ENCODE peak calls at places on chromosomes 5 and 9, in five cellular contexts. One of them, this sample, is unnamed.

GRCh38 chr9:133731876-133732321 is 6.3 kb downstream of the SARDH start:
- DNase-seq in stimulated activated CD4-positive, alpha-beta T cell treated with anti-CD3 and anti-CD28 coated beads, TNF-alpha, amount 100 ng/mL, for 4 hours: no peak
- DNase-seq in H7: peak
- DNase-seq in memory B cell: no peak
- DNase-seq in lower leg skin: no peak
- DNase-seq in this sample: no peak

GRCh38 chr5:146007270-146007669 is 70.9 kb downstream of the SH3RF2 start:
- DNase-seq in stimulated activated CD4-positive, alpha-beta T cell treated with anti-CD3 and anti-CD28 coated beads, TNF-alpha, amount 100 ng/mL, for 4 hours: no peak
- DNase-seq in H7: peak
- DNase-seq in memory B cell: no peak
- DNase-seq in lower leg skin: no peak
- DNase-seq in this sample: no peak

GRCh38 chr9:130467371-130467770 is 22.6 kb downstream of the ASS1 start:
- DNase-seq in stimulated activated CD4-positive, alpha-beta T cell treated with anti-CD3 and anti-CD28 coated beads, TNF-alpha, amount 100 ng/mL, for 4 hours: no peak
- DNase-seq in H7: no peak
- DNase-seq in memory B cell: no peak
- DNase-seq in lower leg skin: no peak
- DNase-seq in this sample: no peak

GRCh38 chr9:86274821-86275643 is 7.3 kb downstream of the ISCA1 start:
- DNase-seq in stimulated activated CD4-positive, alpha-beta T cell treated with anti-CD3 and anti-CD28 coated beads, TNF-alpha, amount 100 ng/mL, for 4 hours: no peak
- DNase-seq in H7: no peak
- DNase-seq in memory B cell: no peak
- DNase-seq in lower leg skin: no peak
- DNase-seq in this sample: no peak

GRCh38 chr5:60340965-60341471 is 358.9 kb downstream of the DEPDC1B start:
- DNase-seq in stimulated activated CD4-positive, alpha-beta T cell treated with anti-CD3 and anti-CD28 coated beads, TNF-alpha, amount 100 ng/mL, for 4 hours: no peak
- DNase-seq in H7: no peak
- DNase-seq in memory B cell: no peak
- DNase-seq in lower leg skin: no peak
- DNase-seq in this sample: no peak

GRCh38 chr5:37932450-37932849 is 92.6 kb upstream of the GDNF start:
- DNase-seq in stimulated activated CD4-positive, alpha-beta T cell treated with anti-CD3 and anti-CD28 coated beads, TNF-alpha, amount 100 ng/mL, for 4 hours: no peak
- DNase-seq in H7: no peak
- DNase-seq in memory B cell: no peak
- DNase-seq in lower leg skin: no peak
- DNase-seq in this sample: no peak

GRCh38 chr9:19640023-19640422 is 148.8 kb downstream of the SLC24A2 start:
- DNase-seq in stimulated activated CD4-positive, alpha-beta T cell treated with anti-CD3 and anti-CD28 coated beads, TNF-alpha, amount 100 ng/mL, for 4 hours: no peak
- DNase-seq in H7: no peak
- DNase-seq in memory B cell: no peak
- DNase-seq in lower leg skin: no peak
- DNase-seq in this sample: no peak

GRCh38 chr9:123615381-123615780 is 259.4 kb downstream of the CRB2 start:
- DNase-seq in stimulated activated CD4-positive, alpha-beta T cell treated with anti-CD3 and anti-CD28 coated beads, TNF-alpha, amount 100 ng/mL, for 4 hours: no peak
- DNase-seq in H7: no peak
- DNase-seq in memory B cell: no peak
- DNase-seq in lower leg skin: no peak
- DNase-seq in this sample: no peak

GRCh38 chr5:149141224-149141956 is at the start of gene ABLIM3:
- DNase-seq in stimulated activated CD4-positive, alpha-beta T cell treated with anti-CD3 and anti-CD28 coated beads, TNF-alpha, amount 100 ng/mL, for 4 hours: peak
- DNase-seq in H7: peak
- DNase-seq in memory B cell: peak
- DNase-seq in lower leg skin: peak
- DNase-seq in this sample: peak

GRCh38 chr9:68552700-68553099 is 12.0 kb upstream of the TMEM252 start:
- DNase-seq in stimulated activated CD4-positive, alpha-beta T cell treated with anti-CD3 and anti-CD28 coated beads, TNF-alpha, amount 100 ng/mL, for 4 hours: no peak
- DNase-seq in H7: no peak
- DNase-seq in memory B cell: no peak
- DNase-seq in lower leg skin: no peak
- DNase-seq in this sample: no peak

GRCh38 chr5:73135429-73136276 is 15.3 kb downstream of the TMEM171 start:
- DNase-seq in stimulated activated CD4-positive, alpha-beta T cell treated with anti-CD3 and anti-CD28 coated beads, TNF-alpha, amount 100 ng/mL, for 4 hours: no peak
- DNase-seq in H7: peak
- DNase-seq in memory B cell: no peak
- DNase-seq in lower leg skin: no peak
- DNase-seq in this sample: no peak

GRCh38 chr5:14948341-14948830 is 76.8 kb upstream of the ANKH start:
- DNase-seq in stimulated activated CD4-positive, alpha-beta T cell treated with anti-CD3 and anti-CD28 coated beads, TNF-alpha, amount 100 ng/mL, for 4 hours: no peak
- DNase-seq in H7: no peak
- DNase-seq in memory B cell: no peak
- DNase-seq in lower leg skin: no peak
- DNase-seq in this sample: no peak

GRCh38 chr5:143314664-143315063 is 88.8 kb downstream of the NR3C1 start:
- DNase-seq in stimulated activated CD4-positive, alpha-beta T cell treated with anti-CD3 and anti-CD28 coated beads, TNF-alpha, amount 100 ng/mL, for 4 hours: no peak
- DNase-seq in H7: no peak
- DNase-seq in memory B cell: no peak
- DNase-seq in lower leg skin: no peak
- DNase-seq in this sample: no peak

GRCh38 chr5:72288923-72289322 is 31.1 kb downstream of the MRPS27 start:
- DNase-seq in stimulated activated CD4-positive, alpha-beta T cell treated with anti-CD3 and anti-CD28 coated beads, TNF-alpha, amount 100 ng/mL, for 4 hours: no peak
- DNase-seq in H7: no peak
- DNase-seq in memory B cell: no peak
- DNase-seq in lower leg skin: no peak
- DNase-seq in this sample: no peak

GRCh38 chr5:61159841-61160240 is 2.4 kb downstream of the SMIM15 start:
- DNase-seq in stimulated activated CD4-positive, alpha-beta T cell treated with anti-CD3 and anti-CD28 coated beads, TNF-alpha, amount 100 ng/mL, for 4 hours: no peak
- DNase-seq in H7: no peak
- DNase-seq in memory B cell: no peak
- DNase-seq in lower leg skin: no peak
- DNase-seq in this sample: no peak

GRCh38 chr9:107243757-107244156 is 39.3 kb upstream of the RAD23B start:
- DNase-seq in stimulated activated CD4-positive, alpha-beta T cell treated with anti-CD3 and anti-CD28 coated beads, TNF-alpha, amount 100 ng/mL, for 4 hours: peak
- DNase-seq in H7: no peak
- DNase-seq in memory B cell: no peak
- DNase-seq in lower leg skin: peak
- DNase-seq in this sample: no peak

GRCh38 chr5:69308046-69308553 is 24.5 kb downstream of the CCDC125 start:
- DNase-seq in stimulated activated CD4-positive, alpha-beta T cell treated with anti-CD3 and anti-CD28 coated beads, TNF-alpha, amount 100 ng/mL, for 4 hours: no peak
- DNase-seq in H7: no peak
- DNase-seq in memory B cell: no peak
- DNase-seq in lower leg skin: no peak
- DNase-seq in this sample: no peak

GRCh38 chr5:31851290-31851689 is 212.4 kb downstream of the PDZD2 start:
- DNase-seq in stimulated activated CD4-positive, alpha-beta T cell treated with anti-CD3 and anti-CD28 coated beads, TNF-alpha, amount 100 ng/mL, for 4 hours: no peak
- DNase-seq in H7: no peak
- DNase-seq in memory B cell: no peak
- DNase-seq in lower leg skin: no peak
- DNase-seq in this sample: no peak

GRCh38 chr5:59276886-59277514 is 616.5 kb downstream of the PDE4D start:
- DNase-seq in stimulated activated CD4-positive, alpha-beta T cell treated with anti-CD3 and anti-CD28 coated beads, TNF-alpha, amount 100 ng/mL, for 4 hours: no peak
- DNase-seq in H7: no peak
- DNase-seq in memory B cell: no peak
- DNase-seq in lower leg skin: no peak
- DNase-seq in this sample: no peak

GRCh38 chr9:112921549-112921948 is 30.9 kb upstream of the SLC46A2 start:
- DNase-seq in stimulated activated CD4-positive, alpha-beta T cell treated with anti-CD3 and anti-CD28 coated beads, TNF-alpha, amount 100 ng/mL, for 4 hours: no peak
- DNase-seq in H7: peak
- DNase-seq in memory B cell: no peak
- DNase-seq in lower leg skin: no peak
- DNase-seq in this sample: no peak

GRCh38 chr9:105241356-105242043 is 3.0 kb upstream of the SLC44A1 start:
- DNase-seq in stimulated activated CD4-positive, alpha-beta T cell treated with anti-CD3 and anti-CD28 coated beads, TNF-alpha, amount 100 ng/mL, for 4 hours: no peak
- DNase-seq in H7: peak
- DNase-seq in memory B cell: no peak
- DNase-seq in lower leg skin: no peak
- DNase-seq in this sample: no peak

GRCh38 chr5:135205616-135206349 is 171.8 kb upstream of the PITX1 start:
- DNase-seq in stimulated activated CD4-positive, alpha-beta T cell treated with anti-CD3 and anti-CD28 coated beads, TNF-alpha, amount 100 ng/mL, for 4 hours: no peak
- DNase-seq in H7: no peak
- DNase-seq in memory B cell: no peak
- DNase-seq in lower leg skin: no peak
- DNase-seq in this sample: no peak

GRCh38 chr9:82560457-82560904 is 502.5 kb downstream of the RASEF start:
- DNase-seq in stimulated activated CD4-positive, alpha-beta T cell treated with anti-CD3 and anti-CD28 coated beads, TNF-alpha, amount 100 ng/mL, for 4 hours: no peak
- DNase-seq in H7: no peak
- DNase-seq in memory B cell: no peak
- DNase-seq in lower leg skin: no peak
- DNase-seq in this sample: no peak